ENCODE peak calls at places on chromosomes 7 and 10, in four cellular contexts. J, H, Q and T are unnamed samples.

GRCh38 chr7:7870590-7870989 is 98.0 kb upstream of the GLCCI1 start:
- DNase-seq in J (no peak), Q (no peak), H (no peak), T (no peak)

GRCh38 chr10:59063491-59063890 is 113.0 kb upstream of the PHYHIPL start:
- DNase-seq in Q (no peak), H (no peak), J (no peak), T (no peak)

GRCh38 chr7:75945297-75946168 is 30.6 kb downstream of the POR start:
- DNase-seq in Q (peak; percentile 37), H (no peak), J (no peak), T (no peak)

GRCh38 chr10:69961864-69962745 is 90.5 kb upstream of the MACROH2A2 start:
- DNase-seq in J (no peak), Q (no peak), H (no peak), T (no peak)

GRCh38 chr10:17179002-17179401 is 22.5 kb downstream of the TRDMT1 start:
- DNase-seq in J (no peak), H (no peak), Q (peak; percentile 45), T (no peak)

GRCh38 chr7:139725843-139726484 is 51.8 kb downstream of the HIPK2 start:
- DNase-seq in Q (no peak), J (no peak), H (no peak), T (no peak)

GRCh38 chr10:117663750-117664149 is 121.2 kb downstream of the EMX2 start:
- DNase-seq in J (no peak), H (peak; percentile 45), Q (peak; percentile 98), T (no peak)

GRCh38 chr10:13078912-13079775 is 20.8 kb upstream of the OPTN start:
- DNase-seq in Q (no peak), J (no peak), H (no peak), T (no peak)

GRCh38 chr10:25797888-25798429 is 136.1 kb upstream of the MYO3A start:
- DNase-seq in J (no peak), Q (no peak), H (no peak), T (no peak)

GRCh38 chr7:117383826-117384225 is 43.5 kb downstream of the ASZ1 start:
- DNase-seq in Q (no peak), H (no peak), J (no peak), T (no peak)

GRCh38 chr7:151342811-151343210 is 1.2 kb downstream of the NUB1 start:
- DNase-seq in J (no peak), H (no peak), Q (no peak), T (no peak)

GRCh38 chr10:100334762-100335161 is 4.7 kb upstream of the PKD2L1 start:
- DNase-seq in H (no peak), Q (peak; percentile 20), J (no peak), T (no peak)

GRCh38 chr10:105742184-105742583 is 1101.1 kb downstream of the SORCS3 start:
- DNase-seq in Q (no peak), H (no peak), J (no peak), T (no peak)

GRCh38 chr10:114751856-114752255 is 69.7 kb upstream of the FHIP2A start:
- DNase-seq in J (no peak), Q (peak; percentile 36), H (peak; percentile 35), T (no peak)

GRCh38 chr7:128863433-128863989 is 855 bp downstream of the ATP6V1F start:
- DNase-seq in H (peak; percentile 70), Q (peak; percentile 77), J (no peak), T (no peak)

GRCh38 chr7:28174901-28175661 is 5.5 kb downstream of the JAZF1 start:
- DNase-seq in H (peak; percentile 19), J (no peak), Q (no peak), T (no peak)

GRCh38 chr10:132303361-132304115 is 4.2 kb downstream of the STK32C start:
- DNase-seq in H (no peak), J (no peak), Q (no peak), T (no peak)

GRCh38 chr10:21285742-21286311 is 239.7 kb downstream of the SKIDA1 start:
- DNase-seq in Q (peak; percentile 51), H (no peak), J (no peak), T (no peak)

GRCh38 chr7:132440126-132440525 is 136.1 kb downstream of the PLXNA4 start:
- DNase-seq in J (no peak), Q (no peak), H (no peak), T (no peak)

GRCh38 chr7:4659551-4660286 is 22.4 kb upstream of the FOXK1 start:
- DNase-seq in Q (no peak), H (no peak), J (no peak), T (no peak)

GRCh38 chr10:25017247-25017590 is 807 bp downstream of the THNSL1 start:
- DNase-seq in J (peak; percentile 7), H (peak; percentile 22), Q (no peak), T (peak; percentile 37)

GRCh38 chr10:28077889-28078288 is 79.0 kb upstream of the ODAD2 start:
- DNase-seq in Q (peak; percentile 53), J (no peak), H (peak; percentile 26), T (no peak)

GRCh38 chr7:57789130-57789529 is 339.2 kb downstream of the ZNF716 start:
- DNase-seq in J (no peak), Q (no peak), H (no peak), T (no peak)

GRCh38 chr7:133355325-133355708 is 102.4 kb downstream of the EXOC4 start:
- DNase-seq in Q (peak; percentile 43), H (no peak), J (no peak), T (no peak)

GRCh38 chr7:149624006-149624405 is 126.4 kb upstream of the ZNF746 start:
- DNase-seq in J (peak; percentile 32), H (peak; percentile 20), Q (no peak), T (peak; percentile 38)

GRCh38 chr10:7652121-7652520 is 14.6 kb downstream of the ITIH5 start:
- DNase-seq in H (no peak), Q (peak; percentile 47), J (no peak), T (no peak)

GRCh38 chr10:98482096-98482495 is 35.4 kb upstream of the HPS1 start:
- DNase-seq in H (no peak), Q (no peak), J (no peak), T (no peak)

GRCh38 chr7:45484094-45484493 is 90.1 kb upstream of the ADCY1 start:
- DNase-seq in Q (no peak), H (no peak), J (no peak), T (no peak)

GRCh38 chr10:90738885-90739284 is 119.0 kb downstream of the HTR7 start:
- DNase-seq in H (no peak), Q (no peak), J (no peak), T (no peak)

GRCh38 chr10:117817116-117817515 is 229.6 kb downstream of the RAB11FIP2 start:
- DNase-seq in J (no peak), Q (no peak), H (no peak), T (no peak)

GRCh38 chr10:46546591-46547330 is 9.7 kb downstream of the GPRIN2 start:
- DNase-seq in H (peak; percentile 55), J (no peak), Q (no peak), T (peak; percentile 27)

GRCh38 chr7:143487566-143487965 is 9.9 kb downstream of the TAS2R41 start:
- DNase-seq in Q (peak; percentile 54), H (no peak), J (no peak), T (peak; percentile 62)

GRCh38 chr7:47336178-47337020 is 245.5 kb downstream of the TNS3 start:
- DNase-seq in J (no peak), Q (peak; percentile 93), H (peak; percentile 95), T (no peak)